ENCODE peak calls at places on chromosomes 2 and 18, in seven cellular contexts. T is B cell, J is heart left ventricle, F is A549, Z is bronchial epithelial cell, D is Peyer's patch, A is cardiac muscle cell. G is an unnamed sample.

GRCh38 chr18:74508821-74509225 is 12.7 kb downstream of the CNDP2 start:
- DNase-seq in F (no peak), A (peak; percentile 12), T (no peak), Z (no peak), J (no peak), D (no peak), G (peak; percentile 27)

GRCh38 chr2:111095426-111095825 is 25.3 kb upstream of the BCL2L11 start:
- DNase-seq in D (no peak), T (no peak), A (no peak), F (no peak), Z (no peak), J (no peak), G (no peak)

GRCh38 chr2:65530547-65531320 is 98.3 kb upstream of the SPRED2 start:
- DNase-seq in A (no peak), F (no peak), Z (peak; percentile 30), J (no peak), D (no peak), T (no peak), G (no peak)

GRCh38 chr2:143128681-143129580 is at the start of gene ARHGAP15:
- DNase-seq in A (no peak), J (peak; percentile 24), T (peak; percentile 82), F (no peak), Z (no peak), D (peak; percentile 48), G (peak; percentile 27)

GRCh38 chr2:113156278-113157107 is 17.3 kb upstream of the PSD4 start:
- DNase-seq in F (no peak), A (no peak), T (no peak), J (no peak), Z (peak; percentile 56), D (no peak), G (no peak)

GRCh38 chr2:133413863-133414262 is 154.4 kb downstream of the NCKAP5 start:
- DNase-seq in J (no peak), T (no peak), F (no peak), A (no peak), D (no peak), Z (no peak), G (no peak)

GRCh38 chr2:71531522-71532047 is 78.2 kb downstream of the DYSF start:
- DNase-seq in Z (peak; percentile 89), F (peak; percentile 55), D (no peak), T (no peak), A (peak; percentile 23), J (no peak), G (no peak)

GRCh38 chr2:230721712-230722111 is 9.1 kb downstream of the CAB39 start:
- DNase-seq in Z (peak; percentile 46), F (no peak), T (peak; percentile 30), J (no peak), A (peak; percentile 60), D (no peak), G (no peak)

GRCh38 chr2:20526666-20527065 is 79.8 kb downstream of the RHOB start:
- DNase-seq in F (no peak), A (peak; percentile 66), J (peak; percentile 66), D (no peak), Z (no peak), T (no peak), G (peak; percentile 46)

GRCh38 chr2:42383855-42384530 is 23.0 kb upstream of the COX7A2L start:
- DNase-seq in A (no peak), J (no peak), F (no peak), D (no peak), T (no peak), Z (no peak), G (no peak)

GRCh38 chr2:226888971-226889370 is 53.1 kb downstream of the RHBDD1 start:
- DNase-seq in T (no peak), A (no peak), F (no peak), J (no peak), D (no peak), Z (no peak), G (no peak)

GRCh38 chr2:50956886-50957285 is 75.0 kb downstream of the NRXN1 start:
- DNase-seq in J (no peak), D (no peak), T (no peak), A (peak; percentile 10), F (no peak), Z (no peak), G (no peak)

GRCh38 chr18:45357681-45358470 is 257.4 kb upstream of the SLC14A2 start:
- DNase-seq in Z (no peak), D (no peak), A (no peak), T (no peak), F (no peak), J (no peak), G (no peak)

GRCh38 chr2:57516740-57517340 is 529.8 kb upstream of the VRK2 start:
- DNase-seq in D (no peak), A (peak; percentile 62), T (peak; percentile 23), J (no peak), Z (peak; percentile 56), F (peak; percentile 57), G (no peak)

GRCh38 chr2:8146329-8147048 is 535.4 kb upstream of the ID2 start:
- DNase-seq in A (peak; percentile 25), J (peak; percentile 44), D (no peak), T (no peak), F (no peak), Z (no peak), G (no peak)

GRCh38 chr2:223041527-223042109 is 10.4 kb upstream of the KCNE4 start:
- DNase-seq in A (peak; percentile 95), J (peak; percentile 78), F (peak; percentile 93), D (no peak), Z (peak; percentile 92), T (no peak), G (peak; percentile 74)

GRCh38 chr18:8634508-8634907 is 25.3 kb downstream of the RAB12 start:
- DNase-seq in T (no peak), Z (no peak), D (no peak), F (no peak), A (no peak), J (no peak), G (no peak)

GRCh38 chr2:67854798-67855197 is 208.0 kb downstream of the C1D start:
- DNase-seq in F (no peak), D (no peak), Z (no peak), A (no peak), T (no peak), J (no peak), G (no peak)

GRCh38 chr2:18611184-18611583 is 21.8 kb upstream of the NT5C1B start:
- DNase-seq in T (no peak), F (no peak), A (no peak), D (no peak), J (no peak), Z (no peak), G (no peak)

GRCh38 chr2:130261970-130262760 is 63.9 kb upstream of the TUBA3E start:
- DNase-seq in F (no peak), J (no peak), T (no peak), D (no peak), Z (peak; percentile 29), A (peak; percentile 42), G (no peak)

GRCh38 chr18:23526516-23527063 is 23.3 kb downstream of the RMC1 start:
- DNase-seq in T (no peak), D (no peak), J (no peak), Z (no peak), A (no peak), F (no peak), G (no peak)

GRCh38 chr2:171999125-171999524 is 628 bp upstream of the METAP1D start:
- DNase-seq in Z (no peak), F (no peak), A (no peak), J (no peak), T (no peak), D (no peak), G (no peak)

GRCh38 chr2:73063909-73064875 is 7.3 kb downstream of the SFXN5 start:
- DNase-seq in F (peak; percentile 77), D (no peak), T (no peak), A (peak; percentile 77), Z (peak; percentile 82), J (no peak), G (no peak)

GRCh38 chr2:172094319-172095145 is 8.2 kb downstream of the DLX2 start:
- DNase-seq in D (peak; percentile 55), J (no peak), A (no peak), T (peak; percentile 24), F (peak; percentile 45), Z (no peak), G (no peak)

GRCh38 chr18:76495435-76496199 is 575 bp upstream of the ZNF516 start:
- DNase-seq in D (peak; percentile 60), T (peak; percentile 43), A (peak; percentile 63), F (peak; percentile 34), J (no peak), Z (no peak), G (no peak)

GRCh38 chr18:32019251-32019943 is 772 bp downstream of the RNF125 start:
- DNase-seq in F (peak; percentile 9), Z (peak; percentile 24), J (peak; percentile 49), T (peak; percentile 57), A (peak; percentile 29), D (peak; percentile 72), G (peak; percentile 49)
- TF ChIP-seq CTCF in F (no peak), Z (no peak), J (no peak), T (no peak), A (no peak), D (no peak), G (no peak)

GRCh38 chr18:78905334-78905733 is 74.3 kb upstream of the SALL3 start:
- DNase-seq in D (no peak), J (no peak), T (no peak), A (no peak), Z (no peak), F (no peak), G (no peak)

GRCh38 chr18:78902795-78903435 is 76.7 kb upstream of the SALL3 start:
- DNase-seq in F (no peak), Z (no peak), T (no peak), J (no peak), D (peak; percentile 19), A (no peak), G (no peak)

GRCh38 chr18:78903436-78904178 is 76.0 kb upstream of the SALL3 start:
- DNase-seq in F (no peak), A (no peak), T (no peak), D (no peak), J (no peak), Z (no peak), G (no peak)

GRCh38 chr18:78906066-78906465 is 73.6 kb upstream of the SALL3 start:
- DNase-seq in A (no peak), Z (no peak), T (no peak), D (peak; percentile 24), J (no peak), F (no peak), G (no peak)

DNA sequence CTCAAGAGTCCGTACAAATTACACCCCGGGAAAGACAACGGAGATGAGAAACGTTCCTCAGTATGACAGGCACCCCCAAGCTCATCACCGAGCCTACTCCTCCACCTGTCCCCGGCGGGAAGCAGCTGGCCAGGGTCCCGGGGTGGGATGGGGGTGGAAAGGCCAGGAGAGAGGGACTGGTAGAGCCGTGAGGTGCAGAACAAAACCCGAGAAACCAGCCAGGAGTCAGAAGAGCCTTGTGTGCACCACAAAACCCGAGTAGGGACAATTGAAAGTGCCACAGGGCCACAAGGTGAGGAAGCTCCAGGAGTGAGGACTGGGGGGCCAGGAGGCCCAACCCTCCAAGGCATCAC is 75.5 kb upstream of the SALL3 start:
- DNase-seq in J (no peak), F (no peak), T (no peak), D (peak; percentile 15), A (no peak), Z (no peak), G (no peak)
- TF ChIP-seq CTCF in J (no peak), F (no peak), T (no peak), D (no peak), A (no peak), Z (no peak), G (no peak)

GRCh38 chr18:31563778-31564177 is 27.9 kb upstream of the TTR start:
- DNase-seq in Z (no peak), J (no peak), D (no peak), T (no peak), A (peak; percentile 17), F (no peak), G (no peak)
- TF ChIP-seq CTCF in Z (peak; percentile 20), J (peak; percentile 18), D (no peak), T (no peak), A (peak; percentile 26), F (peak; percentile 49), G (no peak)

GRCh38 chr2:216695401-216695821 is at the start of gene IGFBP5:
- DNase-seq in F (no peak), Z (peak; percentile 29), T (no peak), A (peak; percentile 91), J (peak; percentile 94), D (peak; percentile 69), G (peak; percentile 89)
- TF ChIP-seq CTCF in F (peak; percentile 5), Z (peak; percentile 10), T (no peak), A (peak; percentile 17), J (no peak), D (no peak), G (no peak)